ENCODE peak calls at places on chromosomes 3 and 15, in ten cellular contexts. Y is spleen, M is K562, A is stomach, U is sigmoid colon, L is HCT116, F is esophagus muscularis mucosa, B is HL-60, X is suprapubic skin, I is GM23338. V is an unnamed sample.

GRCh38 chr3:151265166-151265565 is 13.2 kb downstream of the P2RY14 start:
- DNase-seq in Y (no peak), M (no peak), A (no peak), U (no peak), L (no peak), F (no peak), B (no peak), X (no peak), I (no peak), V (no peak)

GRCh38 chr15:79170256-79170664 is 79.7 kb upstream of the RASGRF1 start:
- DNase-seq in Y (no peak), M (peak), A (no peak), U (no peak), L (no peak), F (no peak), B (no peak), X (no peak), I (no peak), V (no peak)

GRCh38 chr15:22806156-22806555 is 19.7 kb downstream of the NIPA1 start:
- DNase-seq in Y (no peak), M (no peak), A (no peak), U (no peak), L (no peak), F (no peak), B (no peak), X (no peak), I (no peak), V (no peak)

GRCh38 chr3:43748179-43748578 is 57.4 kb downstream of the ABHD5 start:
- DNase-seq in Y (no peak), M (no peak), A (no peak), U (no peak), L (no peak), F (no peak), B (no peak), X (no peak), I (no peak), V (no peak)

GRCh38 chr15:51046799-51047449 is 47.8 kb downstream of the TNFAIP8L3 start:
- DNase-seq in Y (no peak), M (no peak), A (peak), U (peak), L (no peak), F (peak), B (no peak), X (no peak), I (no peak), V (peak)

GRCh38 chr3:106345353-106346027 is 476.7 kb upstream of the CBLB start:
- DNase-seq in Y (no peak), M (no peak), A (no peak), U (no peak), L (no peak), F (no peak), B (peak), X (no peak), I (no peak), V (no peak)

GRCh38 chr15:99090011-99090699 is 14.7 kb upstream of the SYNM start:
- DNase-seq in Y (no peak), M (no peak), A (no peak), U (no peak), L (no peak), F (no peak), B (no peak), X (no peak), I (no peak), V (peak)

GRCh38 chr15:50058231-50058630 is 60.8 kb downstream of the ATP8B4 start:
- DNase-seq in Y (no peak), M (no peak), A (no peak), U (no peak), L (no peak), F (no peak), B (no peak), X (no peak), I (no peak), V (no peak)

GRCh38 chr3:65979731-65980130 is 59.0 kb downstream of the MAGI1 start:
- DNase-seq in Y (no peak), M (no peak), A (no peak), U (no peak), L (no peak), F (no peak), B (no peak), X (no peak), I (no peak), V (no peak)

GRCh38 chr15:57948554-57949289 is 116.8 kb downstream of the ALDH1A2 start:
- DNase-seq in Y (no peak), M (no peak), A (no peak), U (no peak), L (no peak), F (no peak), B (no peak), X (no peak), I (no peak), V (no peak)

GRCh38 chr3:101676765-101677435 is at the start of gene ZBTB11:
- DNase-seq in Y (peak), M (peak), A (peak), U (peak), L (peak), F (peak), B (peak), X (peak), I (peak), V (peak)

GRCh38 chr3:63364909-63365308 is 86.8 kb downstream of the SYNPR start:
- DNase-seq in Y (no peak), M (no peak), A (no peak), U (no peak), L (no peak), F (no peak), B (no peak), X (no peak), I (peak), V (no peak)

GRCh38 chr15:27970661-27971392 is 128.3 kb downstream of the OCA2 start:
- DNase-seq in Y (no peak), M (no peak), A (no peak), U (no peak), L (no peak), F (peak), B (no peak), X (no peak), I (no peak), V (no peak)

GRCh38 chr15:31197497-31198414 is 96.2 kb upstream of the TRPM1 start:
- DNase-seq in Y (peak), M (peak), A (peak), U (no peak), L (no peak), F (no peak), B (no peak), X (no peak), I (peak), V (peak)

GRCh38 chr3:35422826-35423601 is 216.3 kb upstream of the ARPP21 start:
- DNase-seq in Y (no peak), M (no peak), A (no peak), U (no peak), L (no peak), F (no peak), B (peak), X (no peak), I (no peak), V (no peak)

GRCh38 chr3:134392336-134392983 is 18.2 kb upstream of the AMOTL2 start:
- DNase-seq in Y (no peak), M (no peak), A (no peak), U (no peak), L (no peak), F (no peak), B (no peak), X (peak), I (no peak), V (no peak)

GRCh38 chr15:95405447-95405846 is 925.1 kb upstream of the NR2F2 start:
- DNase-seq in Y (no peak), M (no peak), A (no peak), U (no peak), L (no peak), F (no peak), B (no peak), X (no peak), I (no peak), V (no peak)

GRCh38 chr15:48644827-48645557 is 517 bp downstream of the FBN1 start:
- DNase-seq in Y (peak), M (no peak), A (no peak), U (peak), L (no peak), F (no peak), B (no peak), X (no peak), I (peak), V (no peak)

GRCh38 chr15:68385240-68385561 is 46.8 kb downstream of the ITGA11 start:
- DNase-seq in Y (no peak), M (no peak), A (peak), U (peak), L (no peak), F (no peak), B (no peak), X (peak), I (no peak), V (no peak)

GRCh38 chr15:94445529-94446160 is 214.3 kb downstream of the MCTP2 start:
- DNase-seq in Y (no peak), M (no peak), A (no peak), U (peak), L (no peak), F (no peak), B (no peak), X (no peak), I (no peak), V (no peak)

GRCh38 chr3:18847583-18848197 is 300.6 kb upstream of the KCNH8 start:
- DNase-seq in Y (no peak), M (no peak), A (no peak), U (no peak), L (peak), F (no peak), B (no peak), X (no peak), I (peak), V (no peak)

GRCh38 chr3:183500349-183500748 is 55.2 kb downstream of the KLHL6 start:
- DNase-seq in Y (no peak), M (no peak), A (no peak), U (no peak), L (no peak), F (no peak), B (no peak), X (no peak), I (no peak), V (no peak)

GRCh38 chr3:195540031-195540430 is 3.1 kb downstream of the PPP1R2 start:
- DNase-seq in Y (no peak), M (no peak), A (no peak), U (no peak), L (no peak), F (peak), B (no peak), X (no peak), I (no peak), V (no peak)
- TF ChIP-seq POLR2AphosphoS5 in Y (no peak), M (no peak), A (no peak), U (no peak), L (no peak), F (no peak), B (no peak), X (no peak), I (no peak), V (no peak)

GRCh38 chr3:170179444-170179843 is 2.1 kb downstream of the PHC3 start:
- DNase-seq in Y (no peak), M (no peak), A (no peak), U (no peak), L (no peak), F (no peak), B (no peak), X (no peak), I (no peak), V (no peak)
- H3K4me3 ChIP-seq in Y (no peak), M (peak), A (peak), U (peak), L (no peak), F (peak), B (peak), X (peak), I (peak), V (peak)

DNA sequence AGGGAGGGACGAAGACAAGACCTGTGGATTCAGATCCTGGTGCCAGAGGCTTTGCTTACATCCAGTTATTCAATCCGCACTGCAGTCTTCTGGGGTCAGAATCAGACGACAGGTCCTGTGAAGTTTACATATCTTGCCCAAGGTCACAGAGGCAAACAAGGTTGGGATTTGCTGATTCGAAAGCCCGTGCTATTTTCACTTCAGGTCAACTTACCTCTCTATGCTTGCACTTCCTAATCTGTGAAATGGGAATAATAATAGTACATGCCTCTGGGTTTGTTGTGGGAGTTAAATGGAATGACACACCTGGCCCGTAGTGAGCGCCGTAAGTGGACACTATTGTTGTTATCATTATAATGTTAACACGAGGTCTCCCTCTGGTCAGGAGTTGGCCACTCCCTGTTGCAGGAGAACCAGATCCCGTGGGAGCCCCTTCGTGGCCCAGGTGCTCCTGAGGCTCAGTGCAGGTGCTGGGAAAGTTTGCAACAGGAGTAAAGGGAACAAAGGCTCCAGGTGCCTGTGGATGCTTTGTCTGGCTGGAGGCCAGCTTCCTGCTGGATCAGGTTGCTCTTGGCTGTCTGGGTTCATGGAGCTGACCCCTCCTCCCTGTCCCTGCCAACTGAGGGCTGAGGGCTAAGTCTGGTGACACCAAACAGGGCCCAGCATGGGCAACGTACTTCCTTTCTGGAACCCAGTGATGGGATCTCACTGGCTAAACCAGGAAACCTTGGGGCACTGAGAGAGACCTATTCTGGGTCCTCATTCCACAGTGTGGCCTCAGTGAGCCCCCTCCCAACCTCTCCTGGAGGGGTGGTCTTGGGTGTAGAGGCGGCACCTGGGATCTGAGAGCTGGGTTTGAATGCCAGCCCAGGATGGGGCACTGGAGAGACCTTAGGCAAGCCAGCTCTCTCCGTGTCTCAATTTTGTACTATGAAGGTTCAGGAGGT is 40.1 kb upstream of the SEMA4B start:
- DNase-seq in Y (no peak), M (no peak), A (peak), U (no peak), L (no peak), F (no peak), B (no peak), X (no peak), I (peak), V (peak)
- TF ChIP-seq POLR2AphosphoS5 in Y (no peak), M (no peak), A (no peak), U (no peak), L (peak), F (no peak), B (no peak), X (no peak), I (no peak), V (peak)

DNA sequence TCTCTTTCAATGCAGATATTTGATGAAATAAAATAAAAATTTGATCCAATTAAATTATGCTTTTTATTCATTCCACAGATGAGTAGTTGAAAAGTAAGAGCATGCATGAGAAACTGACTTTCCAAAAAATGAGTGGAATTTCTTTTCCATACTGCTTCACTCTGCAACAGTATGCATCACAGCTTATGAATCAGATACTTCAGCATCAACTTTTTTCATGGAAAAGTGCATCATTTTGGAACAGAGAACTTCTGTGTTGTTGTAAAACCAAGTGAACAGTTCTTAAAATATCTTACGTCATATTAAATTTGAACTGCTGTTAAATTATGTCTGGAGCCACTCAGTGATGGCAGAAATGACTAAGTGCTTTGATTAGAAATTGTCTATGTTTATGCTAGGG is 16.7 kb upstream of the SLC7A14 start:
- DNase-seq in Y (no peak), M (no peak), A (no peak), U (no peak), L (no peak), F (no peak), B (no peak), X (no peak), I (no peak), V (no peak)
- H3K4me3 ChIP-seq in Y (no peak), M (no peak), A (no peak), U (no peak), L (no peak), F (no peak), B (no peak), X (no peak), I (no peak), V (no peak)

GRCh38 chr3:37606472-37606871 is 255.2 kb upstream of the CTDSPL start:
- DNase-seq in Y (no peak), M (no peak), A (no peak), U (no peak), L (no peak), F (no peak), B (no peak), X (no peak), I (no peak), V (no peak)

GRCh38 chr3:37605754-37606153 is 255.9 kb upstream of the CTDSPL start:
- DNase-seq in Y (no peak), M (no peak), A (no peak), U (no peak), L (no peak), F (no peak), B (no peak), X (no peak), I (no peak), V (no peak)

GRCh38 chr3:37603722-37604121 is 258.0 kb upstream of the CTDSPL start:
- DNase-seq in Y (no peak), M (no peak), A (no peak), U (no peak), L (no peak), F (no peak), B (no peak), X (no peak), I (peak), V (no peak)

GRCh38 chr3:37601832-37602231 is 259.8 kb upstream of the CTDSPL start:
- DNase-seq in Y (no peak), M (no peak), A (no peak), U (no peak), L (no peak), F (no peak), B (no peak), X (no peak), I (no peak), V (no peak)

GRCh38 chr3:37604336-37604833 is 257.3 kb upstream of the CTDSPL start:
- DNase-seq in Y (no peak), M (no peak), A (no peak), U (no peak), L (no peak), F (no peak), B (no peak), X (no peak), I (no peak), V (no peak)
- TF ChIP-seq POLR2AphosphoS5 in Y (no peak), M (no peak), A (no peak), U (no peak), L (no peak), F (no peak), B (no peak), X (no peak), I (no peak), V (no peak)

DNA sequence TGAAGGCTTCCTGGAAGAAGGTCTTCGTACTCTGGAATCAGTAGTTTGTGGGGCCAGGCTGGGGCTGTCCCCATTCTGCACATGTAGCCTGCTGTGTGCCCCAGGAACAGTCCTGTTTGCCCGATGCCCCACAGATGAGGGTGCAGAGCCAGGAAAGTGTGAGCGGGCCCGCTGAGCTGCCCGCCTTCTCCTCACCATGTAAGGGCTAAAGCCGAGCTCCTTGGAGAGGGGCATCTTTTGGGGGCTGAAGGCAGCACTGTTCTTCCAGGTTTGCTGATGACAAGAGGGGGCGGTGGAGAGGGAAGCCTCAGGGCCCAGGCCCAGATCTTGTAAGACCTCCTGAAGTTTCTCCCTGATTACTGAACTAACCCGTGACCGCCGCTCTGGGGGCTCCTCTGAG is 73.2 kb upstream of the GSK3B start:
- DNase-seq in Y (no peak), M (no peak), A (no peak), U (no peak), L (no peak), F (no peak), B (no peak), X (no peak), I (no peak), V (no peak)
- H3K4me3 ChIP-seq in Y (no peak), M (no peak), A (no peak), U (no peak), L (no peak), F (no peak), B (no peak), X (no peak), I (no peak), V (no peak)

GRCh38 chr3:58667229-58667628 is 655 bp upstream of the FAM3D start:
- DNase-seq in Y (no peak), M (no peak), A (peak), U (no peak), L (no peak), F (no peak), B (no peak), X (no peak), I (no peak), V (no peak)

GRCh38 chr3:58667704-58668103 is 1.1 kb upstream of the FAM3D start:
- DNase-seq in Y (no peak), M (no peak), A (peak), U (no peak), L (no peak), F (no peak), B (no peak), X (no peak), I (no peak), V (no peak)

GRCh38 chr3:58665410-58665809 is 1.2 kb downstream of the FAM3D start:
- DNase-seq in Y (no peak), M (no peak), A (no peak), U (peak), L (no peak), F (no peak), B (no peak), X (no peak), I (no peak), V (no peak)

GRCh38 chr3:58668247-58668646 is 1.7 kb upstream of the FAM3D start:
- DNase-seq in Y (no peak), M (no peak), A (peak), U (no peak), L (no peak), F (no peak), B (no peak), X (no peak), I (no peak), V (peak)

GRCh38 chr3:58666683-58667082 is at the start of gene FAM3D:
- DNase-seq in Y (no peak), M (no peak), A (peak), U (no peak), L (no peak), F (no peak), B (peak), X (no peak), I (no peak), V (peak)
- TF ChIP-seq POLR2AphosphoS5 in Y (peak), M (no peak), A (no peak), U (no peak), L (no peak), F (no peak), B (no peak), X (no peak), I (no peak), V (peak)

DNA sequence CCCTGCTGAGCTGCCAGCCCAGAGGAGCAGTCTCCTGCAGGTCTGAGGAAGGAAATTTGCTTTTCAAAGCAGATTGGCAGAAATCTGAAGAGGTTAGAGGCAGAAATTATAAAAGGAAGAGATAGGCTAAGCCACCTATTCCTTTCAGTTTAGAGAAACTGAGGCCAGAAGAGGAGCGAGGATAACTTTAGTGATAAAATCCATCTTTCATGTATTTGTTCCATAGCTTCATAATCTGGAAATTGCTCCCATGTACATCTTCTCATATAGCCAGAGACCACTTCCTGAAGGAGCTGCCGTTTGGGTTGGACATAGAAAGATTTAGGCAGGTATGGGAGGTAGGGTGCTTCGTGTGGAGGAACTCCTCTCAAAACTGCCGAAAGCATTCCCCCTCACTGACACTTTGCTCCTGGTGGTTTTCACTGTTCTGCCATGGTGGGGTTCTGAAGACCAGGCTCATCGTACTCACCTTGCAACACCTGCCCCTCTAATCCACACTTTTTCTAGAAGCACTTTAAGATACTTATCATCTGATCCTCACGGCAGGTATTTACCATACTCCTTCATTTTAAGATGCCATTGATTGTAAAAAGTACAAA is 670 bp upstream of the ACAP2 start:
- DNase-seq in Y (no peak), M (no peak), A (no peak), U (no peak), L (no peak), F (no peak), B (no peak), X (no peak), I (no peak), V (no peak)
- H3K4me3 ChIP-seq in Y (peak), M (peak), A (peak), U (peak), L (peak), F (peak), B (peak), X (peak), I (peak), V (no peak)

V was measured in transverse colon.